ENCODE peak calls at places on chromosome 20, in five cellular contexts. N, Z, C, K and Y are unnamed samples.
A peak's percentile ranks its signal among the peaks of the same experiment; 100 is the strongest.

GRCh38 chr20:49445176-49445575 is 37.3 kb downstream of the KCNB1 start:
- DNase-seq in N (no peak), Z (no peak), C (no peak), K (no peak), Y (no peak)

GRCh38 chr20:48603819-48604405 is 223.9 kb downstream of the PREX1 start:
- DNase-seq in N (no peak), Z (no peak), C (no peak), K (no peak), Y (no peak)

GRCh38 chr20:50304501-50304856 is 113.8 kb downstream of the CEBPB start:
- DNase-seq in N (no peak), Z (no peak), C (no peak), K (peak; percentile 90), Y (no peak)

GRCh38 chr20:63151554-63152321 is 64.2 kb downstream of the YTHDF1 start:
- DNase-seq in N (no peak), Z (no peak), C (no peak), K (no peak), Y (no peak)

GRCh38 chr20:44598413-44599290 is 16.3 kb downstream of the PKIG start:
- DNase-seq in N (peak; percentile 40), Z (no peak), C (no peak), K (no peak), Y (no peak)

GRCh38 chr20:35134472-35134871 is 12.7 kb downstream of the EDEM2 start:
- DNase-seq in N (no peak), Z (no peak), C (no peak), K (no peak), Y (no peak)

GRCh38 chr20:23397961-23398360 is 23.3 kb downstream of the NAPB start:
- DNase-seq in N (no peak), Z (no peak), C (no peak), K (no peak), Y (no peak)

GRCh38 chr20:15708984-15709598 is 864.2 kb downstream of the KIF16B start:
- DNase-seq in N (peak; percentile 41), Z (no peak), C (no peak), K (no peak), Y (no peak)

GRCh38 chr20:57048027-57048869 is 218.2 kb downstream of the BMP7 start:
- DNase-seq in N (peak; percentile 44), Z (no peak), C (no peak), K (no peak), Y (no peak)

GRCh38 chr20:60867589-60867988 is 384.5 kb upstream of the CDH4 start:
- DNase-seq in N (no peak), Z (no peak), C (no peak), K (no peak), Y (no peak)

GRCh38 chr20:16256981-16257380 is 316.3 kb downstream of the KIF16B start:
- DNase-seq in N (no peak), Z (no peak), C (no peak), K (no peak), Y (no peak)

GRCh38 chr20:63536997-63537524 is at the start of gene PTK6:
- DNase-seq in N (peak; percentile 45), Z (no peak), C (no peak), K (no peak), Y (no peak)

GRCh38 chr20:50664248-50664647 is 27.1 kb downstream of the RIPOR3 start:
- DNase-seq in N (no peak), Z (no peak), C (no peak), K (no peak), Y (no peak)

GRCh38 chr20:53216856-53217576 is 244.9 kb downstream of the TSHZ2 start:
- DNase-seq in N (peak; percentile 77), Z (peak; percentile 77), C (peak; percentile 83), K (peak; percentile 2), Y (peak; percentile 31)

GRCh38 chr20:63101781-63102719 is 95.3 kb upstream of the BHLHE23 start:
- DNase-seq in N (no peak), Z (no peak), C (peak; percentile 57), K (no peak), Y (no peak)

GRCh38 chr20:48951041-48951440 is 29.5 kb downstream of the ARFGEF2 start:
- DNase-seq in N (no peak), Z (no peak), C (no peak), K (no peak), Y (no peak)

GRCh38 chr20:1964061-1964460 is 29.8 kb downstream of the PDYN start:
- DNase-seq in N (no peak), Z (no peak), C (no peak), K (no peak), Y (no peak)

GRCh38 chr20:64064145-64064698 is 1.2 kb downstream of the TCEA2 start:
- DNase-seq in N (no peak), Z (no peak), C (no peak), K (no peak), Y (no peak)

GRCh38 chr20:54680872-54681297 is 205.5 kb downstream of the DOK5 start:
- DNase-seq in N (peak; percentile 42), Z (no peak), C (no peak), K (peak; percentile 12), Y (no peak)

GRCh38 chr20:51886891-51887608 is 84.7 kb upstream of the SALL4 start:
- DNase-seq in N (no peak), Z (no peak), C (no peak), K (no peak), Y (no peak)

GRCh38 chr20:11204926-11205768 is 531.3 kb upstream of the JAG1 start:
- DNase-seq in N (peak; percentile 50), Z (no peak), C (no peak), K (peak; percentile 39), Y (no peak)

GRCh38 chr20:1001981-1002681 is at the start of gene RSPO4:
- DNase-seq in N (no peak), Z (no peak), C (no peak), K (no peak), Y (no peak)

GRCh38 chr20:10915815-10916214 is 242.0 kb upstream of the JAG1 start:
- DNase-seq in N (no peak), Z (no peak), C (no peak), K (no peak), Y (no peak)

GRCh38 chr20:24236204-24236603 is 233.2 kb upstream of the SYNDIG1 start:
- DNase-seq in N (no peak), Z (no peak), C (no peak), K (no peak), Y (no peak)

DNA sequence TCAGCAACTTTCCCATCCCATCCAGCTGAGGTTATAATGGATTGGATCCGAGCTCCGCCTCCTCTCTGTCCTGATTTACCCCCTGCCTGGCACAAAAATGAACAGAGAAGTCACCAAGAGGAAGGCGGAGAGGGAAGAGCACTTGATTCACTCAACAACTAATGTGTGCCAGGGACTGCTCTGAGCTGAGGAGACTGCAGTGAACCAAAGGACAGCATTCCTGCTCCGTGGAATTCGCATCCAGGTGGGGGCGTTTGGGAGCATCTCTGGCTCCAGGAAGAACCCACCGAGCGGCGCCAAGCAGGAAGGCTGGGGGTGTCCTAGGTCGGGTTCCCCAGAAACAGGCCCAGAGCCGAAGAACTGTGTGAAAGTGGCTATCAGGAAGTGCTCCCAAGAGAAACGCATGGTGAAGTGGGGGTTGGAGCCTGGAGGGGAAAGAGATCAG is 95.8 kb upstream of the NAA20 start:
- DNase-seq in N (no peak), Z (no peak), C (no peak), K (no peak), Y (no peak)
- TF ChIP-seq CTCF in N (no peak), Z (no peak), C (no peak), K (no peak), Y (no peak)

DNA sequence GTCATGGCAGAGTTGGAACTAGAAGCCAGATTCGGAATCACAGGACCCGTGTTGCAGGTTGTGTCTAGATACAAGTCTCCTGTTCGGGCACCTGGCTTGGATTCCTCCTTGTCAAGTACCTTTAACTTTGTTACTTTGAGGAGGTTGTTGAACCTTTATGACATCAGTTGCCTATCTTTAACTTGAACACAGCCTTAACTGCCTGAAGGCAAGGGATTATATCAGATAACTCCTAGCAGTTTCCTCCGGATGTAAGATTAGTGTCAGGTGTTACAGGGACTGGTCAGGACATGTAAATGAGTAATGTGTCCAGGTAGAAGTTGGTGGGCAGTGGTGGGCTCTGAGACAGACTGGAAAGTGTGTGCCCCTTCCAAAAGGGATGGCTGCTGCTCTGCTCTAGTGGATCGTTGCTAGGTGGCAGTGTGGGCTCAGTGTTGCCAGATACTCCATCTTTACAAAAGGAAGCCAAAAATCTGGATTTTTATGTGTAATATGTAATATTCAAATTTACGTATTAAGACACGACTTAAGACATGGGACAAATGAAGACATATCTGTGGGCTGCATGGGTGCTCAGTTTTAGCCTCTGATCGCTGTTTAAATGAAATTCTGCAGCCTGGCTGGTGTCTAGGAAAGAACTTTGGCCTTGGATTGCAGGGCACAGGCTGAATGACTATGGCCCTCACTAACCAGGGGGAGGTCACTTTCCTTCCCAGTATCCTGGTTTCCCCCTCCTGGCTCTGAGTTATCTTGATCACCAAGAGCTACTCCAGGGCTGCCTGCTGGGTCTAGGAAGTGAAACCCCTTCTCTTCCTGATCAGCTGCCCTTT is 27.1 kb downstream of the CHMP4B start:
- DNase-seq in N (no peak), Z (no peak), C (no peak), K (no peak), Y (no peak)
- TF ChIP-seq CTCF in N (peak; percentile 63), Z (no peak), C (no peak), K (no peak), Y (peak; percentile 4)

GRCh38 chr20:18634501-18634900 is 46.6 kb downstream of the DTD1 start:
- DNase-seq in N (no peak), Z (no peak), C (no peak), K (no peak), Y (no peak)

GRCh38 chr20:18628330-18628941 is 40.6 kb downstream of the DTD1 start:
- DNase-seq in N (peak; percentile 22), Z (no peak), C (no peak), K (no peak), Y (no peak)

GRCh38 chr20:18637296-18637695 is 49.4 kb downstream of the DTD1 start:
- DNase-seq in N (no peak), Z (no peak), C (no peak), K (no peak), Y (no peak)

GRCh38 chr20:18633411-18633810 is 45.6 kb downstream of the DTD1 start:
- DNase-seq in N (no peak), Z (no peak), C (no peak), K (no peak), Y (no peak)

GRCh38 chr20:18632196-18632789 is 44.4 kb downstream of the DTD1 start:
- DNase-seq in N (peak; percentile 71), Z (peak; percentile 54), C (peak; percentile 10), K (no peak), Y (no peak)
- TF ChIP-seq CTCF in N (peak; percentile 98), Z (peak; percentile 80), C (peak; percentile 74), K (peak; percentile 95), Y (peak; percentile 97)

DNA sequence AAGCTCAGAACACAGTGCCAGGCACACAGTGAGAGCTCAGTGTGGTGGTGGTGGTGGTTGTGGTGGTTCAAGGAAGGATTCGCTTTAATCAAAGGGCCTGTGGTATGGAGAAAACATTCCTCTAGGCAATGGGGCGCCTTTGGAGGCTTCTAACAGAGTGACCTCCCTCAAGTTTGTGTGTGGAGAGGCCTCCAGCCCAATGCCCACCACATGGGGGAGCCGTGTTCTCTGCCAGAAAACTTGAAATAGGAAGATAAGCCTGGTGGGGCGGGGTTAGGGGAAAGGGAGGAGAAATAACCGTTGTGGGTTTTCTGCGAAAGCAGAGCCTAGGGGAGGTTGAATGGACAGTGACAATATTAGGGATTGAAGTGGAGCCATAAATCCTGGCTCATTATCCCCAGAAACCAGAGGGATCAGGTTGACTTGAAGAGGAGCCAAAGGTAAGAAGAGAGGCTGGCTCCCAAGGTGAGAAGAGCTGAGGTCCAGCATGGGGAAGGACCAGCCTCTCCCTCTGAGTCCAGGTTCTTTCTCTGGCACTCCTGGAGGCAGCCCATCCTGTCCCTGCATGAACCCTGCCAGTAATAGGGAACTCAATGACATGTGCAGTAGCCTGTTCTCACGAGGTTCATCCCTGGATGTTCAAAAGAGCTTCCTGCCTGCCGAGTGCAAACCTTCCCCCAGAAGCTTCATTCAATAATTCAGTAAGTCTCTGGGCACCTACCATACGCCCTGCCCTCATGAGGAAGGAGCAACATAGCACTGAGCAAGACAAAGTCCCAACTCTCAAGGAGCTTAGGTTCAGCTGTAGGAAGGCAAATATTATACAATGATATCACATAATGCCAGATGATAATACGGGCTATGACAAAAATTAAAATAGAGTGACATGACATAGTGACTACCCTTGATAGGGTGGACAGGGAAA is 51.4 kb downstream of the TGM2 start:
- DNase-seq in N (peak; percentile 21), Z (no peak), C (no peak), K (no peak), Y (no peak)
- TF ChIP-seq CTCF in N (peak; percentile 65), Z (no peak), C (no peak), K (peak; percentile 54), Y (no peak)